ENCODE peak calls at places on chromosomes 3 and 15, in nine cellular contexts. S, W, Y, J, B, Q, U, O and E are unnamed samples.

GRCh38 chr3:126714296-126714900 is 10.4 kb downstream of the CHCHD6 start:
- DNase-seq in S (no peak), W (no peak), Y (peak), J (no peak), B (no peak), Q (no peak), U (no peak), O (no peak), E (no peak)

GRCh38 chr3:66428733-66429132 is 72.1 kb downstream of the LRIG1 start:
- DNase-seq in S (peak), W (peak), Y (peak), J (no peak), B (no peak), Q (peak), U (no peak), O (no peak), E (peak)

GRCh38 chr3:46797486-46797885 is 65.8 kb downstream of the MYL3 start:
- DNase-seq in S (peak), W (no peak), Y (no peak), J (no peak), B (no peak), Q (peak), U (no peak), O (no peak), E (no peak)

GRCh38 chr15:92719024-92719423 is 63.4 kb upstream of the FAM174B start:
- DNase-seq in S (no peak), W (no peak), Y (no peak), J (no peak), B (no peak), Q (no peak), U (no peak), O (no peak), E (no peak)

GRCh38 chr15:28954466-28955159 is 68.8 kb downstream of the APBA2 start:
- DNase-seq in S (no peak), W (no peak), Y (peak), J (no peak), B (no peak), Q (no peak), U (no peak), O (no peak), E (no peak)

GRCh38 chr15:71242292-71242691 is 127.0 kb downstream of the THSD4 start:
- DNase-seq in S (no peak), W (no peak), Y (no peak), J (no peak), B (no peak), Q (peak), U (no peak), O (no peak), E (no peak)

GRCh38 chr3:155356594-155357370 is 63.3 kb upstream of the STRIT1 start:
- DNase-seq in S (peak), W (no peak), Y (no peak), J (peak), B (no peak), Q (no peak), U (no peak), O (no peak), E (no peak)

GRCh38 chr3:66532160-66532587 is 31.4 kb upstream of the LRIG1 start:
- DNase-seq in S (no peak), W (no peak), Y (no peak), J (no peak), B (peak), Q (no peak), U (no peak), O (no peak), E (no peak)

GRCh38 chr3:158456114-158456513 is 114.9 kb upstream of the MLF1 start:
- DNase-seq in S (no peak), W (no peak), Y (no peak), J (no peak), B (no peak), Q (no peak), U (no peak), O (no peak), E (peak)

GRCh38 chr15:38854506-38854905 is 289.9 kb upstream of the RASGRP1 start:
- DNase-seq in S (no peak), W (no peak), Y (no peak), J (no peak), B (no peak), Q (peak), U (no peak), O (no peak), E (no peak)

GRCh38 chr15:65641723-65642475 is 20.2 kb downstream of the SLC24A1 start:
- DNase-seq in S (no peak), W (no peak), Y (peak), J (no peak), B (no peak), Q (no peak), U (no peak), O (no peak), E (no peak)

GRCh38 chr15:33753012-33753411 is 215.3 kb upstream of the CHRM5 start:
- DNase-seq in S (no peak), W (no peak), Y (no peak), J (no peak), B (no peak), Q (no peak), U (no peak), O (no peak), E (no peak)